ENCODE peak calls at places on chromosomes 7 and 10, in eight cellular contexts. D is endothelial cell of umbilical vein; B is RCC 7860; X is stimulated activated CD4-positive, alpha-beta T cell treated with anti-CD3 and anti-CD28 coated beads, Interleukin-1b, Interleukin-23, amount 100 ng/mL, for 1 hour; I is cardiac septum; A is heart left ventricle; Z is iPS-NIHi11; E is lower lobe of right lung. K is an unnamed sample.

GRCh38 chr7:91784469-91784868 is 96.0 kb downstream of the MTERF1 start:
- DNase-seq in I (no peak), Z (no peak), B (peak; percentile 43), X (no peak), D (peak; percentile 37), A (no peak), E (no peak), K (no peak)

GRCh38 chr7:19442016-19442785 is 266.6 kb downstream of the POLR1F start:
- DNase-seq in B (peak; percentile 24), Z (peak; percentile 48), I (no peak), D (peak; percentile 30), E (no peak), X (no peak), A (no peak), K (no peak)

GRCh38 chr7:52100-52499 is 140.3 kb upstream of the FAM20C start:
- DNase-seq in D (no peak), A (no peak), E (peak; percentile 45), Z (no peak), I (no peak), B (no peak), X (no peak), K (no peak)

GRCh38 chr7:131249003-131249402 is 78.7 kb upstream of the MKLN1 start:
- DNase-seq in X (no peak), A (peak; percentile 29), D (peak; percentile 36), I (no peak), B (peak; percentile 93), E (peak; percentile 54), Z (no peak), K (no peak)

GRCh38 chr10:86688398-86688921 is 20.1 kb downstream of the LDB3 start:
- DNase-seq in E (peak; percentile 61), Z (peak; percentile 84), I (no peak), D (peak; percentile 52), B (peak; percentile 52), X (no peak), A (no peak), K (no peak)

GRCh38 chr10:3563298-3563697 is 221.7 kb downstream of the KLF6 start:
- DNase-seq in A (no peak), B (no peak), E (no peak), I (no peak), Z (no peak), D (no peak), X (no peak), K (no peak)

GRCh38 chr7:99557940-99558305 is 519 bp upstream of the ZNF655 start:
- DNase-seq in B (no peak), D (no peak), Z (no peak), E (no peak), A (no peak), I (no peak), X (no peak), K (no peak)

GRCh38 chr10:110447886-110448285 is 49.8 kb upstream of the DUSP5 start:
- DNase-seq in I (no peak), D (no peak), Z (no peak), B (no peak), X (no peak), A (no peak), E (no peak), K (peak; percentile 2)

GRCh38 chr7:19051767-19052375 is 65.6 kb downstream of the TWIST1 start:
- DNase-seq in B (peak; percentile 31), I (no peak), A (peak; percentile 17), D (peak; percentile 42), Z (peak; percentile 64), E (no peak), X (no peak), K (no peak)

GRCh38 chr7:45601816-45602540 is 27.8 kb downstream of the ADCY1 start:
- DNase-seq in B (no peak), X (no peak), I (peak; percentile 73), D (no peak), Z (no peak), E (no peak), A (no peak), K (peak; percentile 45)

GRCh38 chr10:99337261-99337905 is 8.2 kb downstream of the CNNM1 start:
- DNase-seq in B (peak; percentile 44), E (no peak), D (no peak), Z (no peak), A (no peak), I (no peak), X (no peak), K (no peak)

GRCh38 chr10:63465293-63466167 is at the start of gene JMJD1C:
- DNase-seq in Z (peak; percentile 90), I (peak; percentile 90), E (peak; percentile 87), D (peak; percentile 80), X (peak; percentile 31), A (peak; percentile 85), B (peak; percentile 61), K (peak; percentile 95)

GRCh38 chr7:54995166-54995565 is 23.7 kb upstream of the EGFR start:
- DNase-seq in I (no peak), B (peak; percentile 72), E (no peak), Z (no peak), D (no peak), X (no peak), A (no peak), K (no peak)

GRCh38 chr10:126349096-126349495 is 39.2 kb downstream of the ADAM12 start:
- DNase-seq in I (no peak), D (no peak), Z (no peak), E (no peak), B (no peak), X (no peak), A (no peak), K (no peak)

GRCh38 chr10:52599586-52600200 is 172.9 kb downstream of the MBL2 start:
- DNase-seq in X (no peak), I (no peak), Z (no peak), D (no peak), B (no peak), A (no peak), E (no peak), K (no peak)

GRCh38 chr7:45240187-45240776 is 82.7 kb downstream of the RAMP3 start:
- DNase-seq in I (no peak), D (peak; percentile 49), Z (no peak), X (no peak), E (no peak), A (peak; percentile 69), B (no peak), K (peak; percentile 76)

K was measured in spleen.